ENCODE peak calls at places on chromosome 17, in six cellular contexts. X is stimulated activated CD8-positive, alpha-beta memory T cell treated with anti-CD3 and anti-CD28 coated beads, Interleukin-7, amount 100 ng/mL, for 4 hours; L is prostate gland; V is uterus; D is stimulated activated CD4-positive, alpha-beta T cell treated with anti-CD3 and anti-CD28 coated beads, Interleukin-1b, Interleukin-23, amount 100 ng/mL, for 1 hour; N is AG04450. F is an unnamed sample.

GRCh38 chr17:64042700-64043485 is 22.5 kb upstream of the ICAM2 start:
- DNase-seq in L (no peak), V (no peak), N (no peak), D (no peak), X (no peak), F (no peak)

GRCh38 chr17:39325528-39326240 is 75.7 kb downstream of the FBXL20 start:
- DNase-seq in X (no peak), D (no peak), N (no peak), V (no peak), L (no peak), F (no peak)

GRCh38 chr17:28946239-28946638 is 5.1 kb downstream of the PHF12 start:
- DNase-seq in D (no peak), X (no peak), N (no peak), V (no peak), L (peak; percentile 65), F (no peak)

GRCh38 chr17:50129946-50130777 is at the start of gene SAMD14:
- DNase-seq in X (no peak), V (no peak), D (no peak), L (no peak), N (no peak), F (peak; percentile 59)

GRCh38 chr17:74858672-74859438 is 830 bp downstream of the GRIN2C start:
- DNase-seq in X (no peak), N (no peak), V (no peak), L (no peak), D (no peak), F (no peak)

GRCh38 chr17:75722076-75722475 is 817 bp downstream of the ITGB4 start:
- DNase-seq in N (no peak), D (no peak), X (no peak), V (no peak), L (no peak), F (no peak)

GRCh38 chr17:50841949-50842354 is 6.6 kb downstream of the WFIKKN2 start:
- DNase-seq in X (no peak), D (no peak), N (no peak), L (peak; percentile 55), V (peak; percentile 69), F (peak; percentile 87)

GRCh38 chr17:69597898-69598692 is 183.6 kb downstream of the MAP2K6 start:
- DNase-seq in X (no peak), D (no peak), N (no peak), L (no peak), V (no peak), F (no peak)

GRCh38 chr17:38619937-38620550 is 14.3 kb upstream of the SRCIN1 start:
- DNase-seq in V (no peak), L (no peak), D (no peak), X (no peak), N (no peak), F (peak; percentile 23)

GRCh38 chr17:73592531-73592961 is 51.7 kb downstream of the SDK2 start:
- DNase-seq in N (no peak), V (no peak), L (no peak), D (no peak), X (no peak), F (no peak)

GRCh38 chr17:50318551-50319310 is 27.2 kb upstream of the XYLT2 start:
- DNase-seq in N (no peak), V (no peak), D (no peak), L (peak; percentile 73), X (no peak), F (no peak)

GRCh38 chr17:79928502-79929256 is 89.4 kb upstream of the CBX4 start:
- DNase-seq in N (no peak), L (no peak), X (no peak), V (no peak), D (no peak), F (no peak)

GRCh38 chr17:73352261-73352660 is 40.5 kb upstream of the CDC42EP4 start:
- DNase-seq in D (no peak), L (no peak), X (no peak), V (no peak), N (no peak), F (no peak)

GRCh38 chr17:8470447-8471047 is 34.9 kb downstream of the NDEL1 start:
- DNase-seq in X (no peak), N (no peak), V (peak; percentile 64), L (peak; percentile 79), D (no peak), F (no peak)

GRCh38 chr17:76427457-76428231 is 25.3 kb downstream of the UBE2O start:
- DNase-seq in X (no peak), N (peak; percentile 37), V (no peak), D (no peak), L (no peak), F (no peak)

GRCh38 chr17:61510237-61510636 is 58.0 kb downstream of the TBX4 start:
- DNase-seq in V (no peak), N (no peak), D (no peak), L (no peak), X (no peak), F (no peak)

GRCh38 chr17:50396261-50397110 is 837 bp downstream of the LRRC59 start:
- DNase-seq in N (no peak), L (peak; percentile 35), D (no peak), X (peak; percentile 16), V (peak; percentile 42), F (no peak)

GRCh38 chr17:3993493-3994220 is 29.4 kb upstream of the ATP2A3 start:
- DNase-seq in X (no peak), N (no peak), L (no peak), V (no peak), D (no peak), F (no peak)

GRCh38 chr17:50855708-50856330 is 10.3 kb downstream of the TOB1 start:
- DNase-seq in N (no peak), X (no peak), L (no peak), V (no peak), D (no peak), F (no peak)

GRCh38 chr17:50609376-50610074 is 25.2 kb upstream of the ABCC3 start:
- DNase-seq in N (no peak), D (no peak), V (no peak), X (no peak), L (no peak), F (no peak)

GRCh38 chr17:29789186-29790170 is 140.6 kb downstream of the SSH2 start:
- DNase-seq in D (no peak), L (no peak), X (no peak), N (no peak), V (no peak), F (no peak)

GRCh38 chr17:10130733-10131132 is 67.7 kb downstream of the GAS7 start:
- DNase-seq in X (no peak), V (no peak), L (no peak), D (no peak), N (no peak), F (no peak)

F was measured in sciatic nerve.